ENCODE peak calls at places on chromosomes 16 and 17, in ten cellular contexts. N is foreskin fibroblast; Y is chondrocyte; J is neuronal stem cell; W is Caki2; Q is A549; R is cerebellar cortex; Z is EL; H is aorta; U is stimulated activated CD8-positive, alpha-beta memory T cell treated with anti-CD3 and anti-CD28 coated beads, Interleukin-4, amount 100 ng/mL, for 1 hour. T is an unnamed sample.

GRCh38 chr17:83173997-83174858 is 94.8 kb downstream of the METRNL start:
- DNase-seq in Y (peak), N (no peak), W (no peak), Q (peak), R (no peak), Z (no peak), U (no peak), J (no peak), H (peak), T (no peak)

GRCh38 chr17:17906418-17907215 is 65.6 kb downstream of the TOM1L2 start:
- DNase-seq in W (no peak), R (no peak), J (no peak), Q (no peak), U (no peak), Y (peak), H (peak), N (peak), Z (no peak), T (no peak)

GRCh38 chr17:60087882-60088669 is 9.4 kb upstream of the HEATR6 start:
- DNase-seq in W (peak), J (no peak), Y (no peak), R (no peak), Z (peak), U (no peak), H (no peak), N (peak), Q (peak), T (no peak)

GRCh38 chr17:9226794-9227135 is 205.5 kb downstream of the NTN1 start:
- DNase-seq in Z (no peak), N (no peak), Y (peak), H (no peak), U (no peak), J (no peak), Q (no peak), R (no peak), W (no peak), T (no peak)

GRCh38 chr16:66551788-66552287 is 538 bp upstream of the CKLF start:
- DNase-seq in R (no peak), Q (peak), H (no peak), W (no peak), U (no peak), J (no peak), Z (peak), Y (no peak), N (no peak), T (no peak)

GRCh38 chr17:74972107-74972972 is at the start of gene HID1:
- DNase-seq in Z (peak), J (peak), H (peak), U (peak), R (peak), N (peak), Y (no peak), W (no peak), Q (peak), T (peak)

GRCh38 chr17:7403043-7403901 is 625 bp downstream of the TMEM256 start:
- DNase-seq in U (no peak), Z (no peak), W (peak), N (peak), R (no peak), J (peak), Y (no peak), H (peak), Q (peak), T (peak)

GRCh38 chr17:49365667-49366066 is 3.6 kb upstream of the ZNF652 start:
- DNase-seq in U (no peak), Z (no peak), W (no peak), J (no peak), Q (peak), N (peak), H (no peak), R (peak), Y (no peak), T (no peak)

GRCh38 chr17:48547839-48548686 is 3.2 kb upstream of the HOXB2 start:
- DNase-seq in W (peak), J (no peak), R (no peak), Q (no peak), Y (no peak), N (no peak), U (no peak), Z (no peak), H (no peak), T (no peak)

GRCh38 chr16:83954577-83955016 is 1.6 kb downstream of the OSGIN1 start:
- DNase-seq in J (no peak), Z (peak), Q (peak), N (peak), H (peak), W (no peak), R (no peak), U (no peak), Y (no peak), T (no peak)

GRCh38 chr16:14088155-14088753 is 17.1 kb downstream of the MRTFB start:
- DNase-seq in W (no peak), U (no peak), H (no peak), Y (no peak), R (peak), J (no peak), N (peak), Z (no peak), Q (no peak), T (peak)

GRCh38 chr16:54158986-54159385 is 127.6 kb downstream of the IRX3 start:
- DNase-seq in N (no peak), U (no peak), W (no peak), Y (no peak), J (no peak), H (no peak), Q (no peak), R (no peak), Z (no peak), T (no peak)

GRCh38 chr17:46738544-46738943 is 79.9 kb downstream of the WNT3 start:
- DNase-seq in J (no peak), R (no peak), Q (no peak), U (no peak), H (no peak), W (no peak), Z (no peak), N (peak), Y (no peak), T (no peak)